ENCODE peak calls at places on chromosomes 4 and X, in five cellular contexts. One of them, this sample, is unnamed. For H3K27me3, the result is how much of the 10 kb centered on the place peaks cover.

GRCh38 chr4:137530176-137530575 is 2.1 kb downstream of the PCDH18 start:
- DNase-seq in prostate gland: no peak
- DNase-seq in suprapubic skin: no peak
- DNase-seq in transverse colon: no peak
- DNase-seq in stomach: no peak
- DNase-seq in this sample: no peak

GRCh38 chr4:160675550-160675949 is 1488.2 kb downstream of the FSTL5 start:
- DNase-seq in stomach: no peak
- DNase-seq in prostate gland: no peak
- DNase-seq in transverse colon: no peak
- DNase-seq in suprapubic skin: no peak
- DNase-seq in this sample: no peak

GRCh38 chr4:99857302-99857701 is 36.9 kb downstream of the LAMTOR3 start:
- DNase-seq in transverse colon: no peak
- DNase-seq in suprapubic skin: no peak
- DNase-seq in prostate gland: no peak
- DNase-seq in stomach: no peak
- DNase-seq in this sample: no peak

GRCh38 chr4:26343041-26343403 is 22.2 kb downstream of the RBPJ start:
- DNase-seq in prostate gland: no peak
- DNase-seq in suprapubic skin: no peak
- DNase-seq in stomach: no peak
- DNase-seq in transverse colon: no peak
- DNase-seq in this sample: no peak

GRCh38 chr4:87025614-87026041 is 90.8 kb downstream of the AFF1 start:
- DNase-seq in stomach: no peak
- DNase-seq in prostate gland: peak
- DNase-seq in suprapubic skin: no peak
- DNase-seq in transverse colon: peak
- DNase-seq in this sample: no peak

GRCh38 chr4:173013232-173013932 is 155.2 kb upstream of the GALNT7 start:
- DNase-seq in suprapubic skin: no peak
- DNase-seq in transverse colon: peak
- DNase-seq in prostate gland: peak
- DNase-seq in stomach: peak
- DNase-seq in this sample: peak

GRCh38 chr4:3713346-3713745 is 52.8 kb upstream of the ADRA2C start:
- DNase-seq in transverse colon: no peak
- DNase-seq in stomach: no peak
- DNase-seq in prostate gland: no peak
- DNase-seq in suprapubic skin: no peak
- DNase-seq in this sample: no peak

GRCh38 chr4:173293663-173294062 is 40.5 kb downstream of the HMGB2 start:
- DNase-seq in suprapubic skin: no peak
- DNase-seq in stomach: no peak
- DNase-seq in transverse colon: no peak
- DNase-seq in prostate gland: no peak
- DNase-seq in this sample: no peak

GRCh38 chr4:134777626-134778025 is 576.0 kb upstream of the PABPC4L start:
- DNase-seq in transverse colon: no peak
- DNase-seq in prostate gland: no peak
- DNase-seq in stomach: no peak
- DNase-seq in suprapubic skin: no peak
- DNase-seq in this sample: peak

GRCh38 chr4:825969-826330 is at the start of gene CPLX1:
- DNase-seq in stomach: peak
- DNase-seq in transverse colon: peak
- DNase-seq in suprapubic skin: no peak
- DNase-seq in prostate gland: no peak
- DNase-seq in this sample: no peak

GRCh38 chr4:111475001-111475400 is 670.3 kb upstream of the FAM241A start:
- DNase-seq in suprapubic skin: no peak
- DNase-seq in stomach: no peak
- DNase-seq in prostate gland: no peak
- DNase-seq in transverse colon: peak
- DNase-seq in this sample: no peak

GRCh38 chr4:94390804-94391410 is 48.3 kb upstream of the HPGDS start:
- DNase-seq in suprapubic skin: no peak
- DNase-seq in transverse colon: no peak
- DNase-seq in prostate gland: peak
- DNase-seq in stomach: no peak
- DNase-seq in this sample: peak

GRCh38 chrX:155071694-155072215 is 447 bp downstream of the BRCC3 start:
- DNase-seq in suprapubic skin: no peak
- DNase-seq in stomach: no peak
- DNase-seq in transverse colon: no peak
- DNase-seq in prostate gland: no peak
- DNase-seq in this sample: no peak

GRCh38 chr4:155403886-155404285 is 27.1 kb upstream of the MAP9 start:
- DNase-seq in suprapubic skin: no peak
- DNase-seq in prostate gland: no peak
- DNase-seq in transverse colon: no peak
- DNase-seq in stomach: no peak
- DNase-seq in this sample: peak

GRCh38 chrX:69312141-69312670 is 147.0 kb upstream of the PJA1 start:
- DNase-seq in prostate gland: no peak
- DNase-seq in transverse colon: no peak
- DNase-seq in stomach: peak
- DNase-seq in suprapubic skin: no peak
- DNase-seq in this sample: no peak

GRCh38 chr4:84673475-84674230 is 90.7 kb downstream of the CDS1 start:
- DNase-seq in transverse colon: no peak
- DNase-seq in stomach: no peak
- DNase-seq in prostate gland: no peak
- DNase-seq in suprapubic skin: no peak
- DNase-seq in this sample: peak

GRCh38 chr4:15238720-15239119 is 189.1 kb upstream of the C1QTNF7 start:
- DNase-seq in transverse colon: no peak
- DNase-seq in suprapubic skin: no peak
- DNase-seq in prostate gland: no peak
- DNase-seq in stomach: no peak
- DNase-seq in this sample: peak

GRCh38 chr4:182776376-182777058 is 140.7 kb downstream of the DCTD start:
- DNase-seq in suprapubic skin: no peak
- DNase-seq in stomach: no peak
- DNase-seq in transverse colon: no peak
- DNase-seq in prostate gland: no peak
- DNase-seq in this sample: no peak

GRCh38 chr4:571838-572572 is 4.1 kb downstream of the TMEM271 start:
- DNase-seq in stomach: no peak
- DNase-seq in prostate gland: no peak
- DNase-seq in transverse colon: no peak
- DNase-seq in suprapubic skin: no peak
- DNase-seq in this sample: no peak

GRCh38 chr4:8523175-8523574 is 57.0 kb upstream of the GPR78 start:
- DNase-seq in suprapubic skin: no peak
- DNase-seq in transverse colon: no peak
- DNase-seq in stomach: no peak
- DNase-seq in prostate gland: no peak
- DNase-seq in this sample: no peak

GRCh38 chr4:118909173-118909956 is 20.7 kb downstream of the SYNPO2 start:
- DNase-seq in prostate gland: no peak
- DNase-seq in transverse colon: no peak
- DNase-seq in suprapubic skin: no peak
- DNase-seq in stomach: no peak
- DNase-seq in this sample: no peak

GRCh38 chr4:58658701-58659100 is 1548.5 kb upstream of the IGFBP7 start:
- DNase-seq in transverse colon: no peak
- DNase-seq in stomach: no peak
- DNase-seq in prostate gland: no peak
- DNase-seq in suprapubic skin: no peak
- DNase-seq in this sample: no peak

GRCh38 chrX:15299945-15300851 is 15.2 kb downstream of the ASB11 start:
- DNase-seq in transverse colon: no peak
- DNase-seq in suprapubic skin: no peak
- DNase-seq in stomach: no peak
- DNase-seq in prostate gland: no peak
- DNase-seq in this sample: peak

GRCh38 chr4:173829565-173829964 is 299.5 kb upstream of the HAND2 start:
- DNase-seq in suprapubic skin: no peak
- DNase-seq in transverse colon: no peak
- DNase-seq in stomach: no peak
- DNase-seq in prostate gland: no peak
- DNase-seq in this sample: no peak

GRCh38 chrX:21490341-21490740 is 116.1 kb downstream of the CNKSR2 start:
- DNase-seq in prostate gland: no peak
- DNase-seq in suprapubic skin: no peak
- DNase-seq in transverse colon: no peak
- DNase-seq in stomach: no peak
- DNase-seq in this sample: no peak

GRCh38 chr4:173171987-173172386 is 3.4 kb downstream of the GALNT7 start:
- DNase-seq in stomach: no peak
- DNase-seq in transverse colon: no peak
- DNase-seq in suprapubic skin: no peak
- DNase-seq in prostate gland: no peak
- DNase-seq in this sample: no peak

GRCh38 chr4:42578187-42578586 is 78.7 kb downstream of the ATP8A1 start:
- DNase-seq in suprapubic skin: no peak
- DNase-seq in prostate gland: no peak
- DNase-seq in transverse colon: no peak
- DNase-seq in stomach: no peak
- DNase-seq in this sample: no peak

GRCh38 chrX:43175428-43175827 is 397.5 kb upstream of the PPP1R2C start:
- DNase-seq in transverse colon: no peak
- DNase-seq in suprapubic skin: no peak
- DNase-seq in stomach: no peak
- DNase-seq in prostate gland: no peak
- DNase-seq in this sample: no peak

GRCh38 chrX:43176686-43177085 is 398.7 kb upstream of the PPP1R2C start:
- DNase-seq in stomach: no peak
- DNase-seq in transverse colon: no peak
- DNase-seq in prostate gland: no peak
- DNase-seq in suprapubic skin: no peak
- DNase-seq in this sample: no peak
- TF ChIP-seq POLR2A in stomach: no peak
- TF ChIP-seq POLR2A in transverse colon: no peak
- TF ChIP-seq POLR2A in prostate gland: no peak
- TF ChIP-seq POLR2A in suprapubic skin: no peak
- TF ChIP-seq POLR2A in this sample: no peak

GRCh38 chrX:619812-620493 is 10.6 kb upstream of the SHOX start:
- DNase-seq in prostate gland: no peak
- DNase-seq in transverse colon: no peak
- DNase-seq in stomach: no peak
- DNase-seq in suprapubic skin: peak
- DNase-seq in this sample: no peak
- H3K27me3 ChIP-seq in prostate gland: under half
- H3K27me3 ChIP-seq in transverse colon: half or more
- H3K27me3 ChIP-seq in stomach: under half
- H3K27me3 ChIP-seq in suprapubic skin: half or more
- H3K27me3 ChIP-seq in this sample: under half

GRCh38 chrX:110178179-110178865 is 139.6 kb downstream of the AMMECR1 start:
- DNase-seq in prostate gland: no peak
- DNase-seq in suprapubic skin: no peak
- DNase-seq in stomach: peak
- DNase-seq in transverse colon: no peak
- DNase-seq in this sample: no peak
- TF ChIP-seq POLR2AphosphoS5 in prostate gland: no peak
- TF ChIP-seq POLR2AphosphoS5 in suprapubic skin: no peak
- TF ChIP-seq POLR2AphosphoS5 in stomach: no peak
- TF ChIP-seq POLR2AphosphoS5 in transverse colon: no peak
- TF ChIP-seq POLR2AphosphoS5 in this sample: no peak

GRCh38 chrX:44544036-44544435 is 1.4 kb upstream of the FUNDC1 start:
- DNase-seq in stomach: no peak
- DNase-seq in transverse colon: no peak
- DNase-seq in prostate gland: no peak
- DNase-seq in suprapubic skin: no peak
- DNase-seq in this sample: no peak

DNA sequence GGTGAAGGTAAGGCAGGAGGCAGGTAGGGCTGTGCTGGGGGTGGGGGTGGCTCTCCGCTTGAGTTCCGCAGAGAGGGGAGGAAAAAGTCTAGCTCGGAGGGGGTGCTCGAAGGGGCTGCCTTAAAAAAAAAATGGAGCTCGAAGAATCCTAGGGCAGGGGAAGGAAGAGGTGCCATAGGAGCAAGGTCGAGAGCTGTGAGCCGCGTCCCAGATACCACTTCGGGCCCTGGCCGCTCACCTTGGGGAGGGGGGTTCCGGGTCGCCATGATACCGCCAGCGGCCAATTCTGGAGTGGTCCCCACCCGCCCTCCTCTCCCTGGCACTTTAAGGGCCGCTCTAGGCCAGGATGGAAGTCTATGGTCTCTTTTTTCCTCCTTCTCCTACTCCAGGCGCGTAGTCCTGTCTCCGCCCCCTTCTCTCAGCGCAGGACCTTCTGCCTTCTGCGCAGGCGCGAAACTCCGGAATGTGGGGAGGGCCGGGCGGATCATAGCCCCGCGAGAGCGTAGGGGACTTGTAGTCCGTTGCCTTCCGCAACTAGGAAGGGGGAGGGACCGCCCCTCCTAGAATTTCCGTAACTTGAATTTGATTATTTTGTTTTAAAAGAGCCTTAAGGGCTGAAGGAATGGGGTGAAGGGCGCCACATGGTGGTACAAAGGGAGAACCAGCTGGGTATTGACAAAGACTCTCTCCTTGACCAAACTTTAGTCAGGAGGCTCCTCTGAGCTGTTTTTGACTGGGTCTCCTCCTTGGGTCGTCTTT is at the start of gene FUNDC1:
- DNase-seq in transverse colon: peak
- DNase-seq in stomach: peak
- DNase-seq in prostate gland: peak
- DNase-seq in suprapubic skin: peak
- DNase-seq in this sample: peak
- TF ChIP-seq POLR2A in transverse colon: peak
- TF ChIP-seq POLR2A in stomach: no peak
- TF ChIP-seq POLR2A in prostate gland: peak
- TF ChIP-seq POLR2A in suprapubic skin: no peak
- TF ChIP-seq POLR2A in this sample: no peak

GRCh38 chrX:145848857-145849256 is 31.2 kb downstream of the SLITRK2 start:
- DNase-seq in transverse colon: no peak
- DNase-seq in prostate gland: no peak
- DNase-seq in stomach: no peak
- DNase-seq in suprapubic skin: no peak
- DNase-seq in this sample: no peak
- H3K27me3 ChIP-seq in transverse colon: under half
- H3K27me3 ChIP-seq in prostate gland: under half
- H3K27me3 ChIP-seq in stomach: under half
- H3K27me3 ChIP-seq in suprapubic skin: under half
- H3K27me3 ChIP-seq in this sample: under half

DNA sequence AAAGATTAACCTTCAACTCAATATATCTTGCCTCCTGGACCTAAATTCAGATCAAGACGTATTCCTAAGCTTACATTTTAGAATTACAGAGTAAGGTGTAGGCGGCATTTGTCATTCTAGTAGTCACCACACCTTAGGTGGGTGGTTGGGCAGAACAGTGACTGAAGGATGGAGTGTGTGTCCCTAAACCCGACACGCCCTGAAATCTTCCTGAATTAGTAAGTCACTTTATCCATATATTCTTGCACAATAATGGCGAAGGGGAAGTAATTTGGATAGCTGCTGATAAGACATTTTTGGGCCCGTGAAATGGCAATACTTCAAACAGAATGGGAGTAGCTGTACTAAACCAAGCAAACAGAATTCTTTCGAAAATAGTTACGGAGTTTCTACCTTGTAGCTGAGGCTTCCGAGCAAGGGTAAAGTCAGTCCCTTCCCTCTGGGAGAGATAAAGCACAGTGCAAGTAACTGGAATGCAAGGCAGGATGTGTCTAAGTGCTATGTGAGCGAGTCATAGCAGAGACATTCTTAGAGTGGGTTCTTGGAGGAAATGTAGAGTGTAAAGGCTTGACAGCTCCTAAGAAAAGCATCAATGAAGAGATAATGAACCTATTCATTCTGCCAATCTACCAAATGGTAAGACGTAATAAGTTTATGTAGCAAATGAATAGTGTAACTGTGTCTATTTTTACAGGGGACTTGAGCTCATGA is 72.8 kb downstream of the CLCN5 start:
- DNase-seq in transverse colon: no peak
- DNase-seq in stomach: no peak
- DNase-seq in suprapubic skin: no peak
- DNase-seq in prostate gland: no peak
- DNase-seq in this sample: peak
- TF ChIP-seq POLR2AphosphoS5 in transverse colon: no peak
- TF ChIP-seq POLR2AphosphoS5 in stomach: no peak
- TF ChIP-seq POLR2AphosphoS5 in suprapubic skin: no peak
- TF ChIP-seq POLR2AphosphoS5 in prostate gland: no peak
- TF ChIP-seq POLR2AphosphoS5 in this sample: no peak

This sample was measured in endothelial cell of umbilical vein.